ENCODE peak calls at places on chromosomes 4 and X, in ten cellular contexts. One of them, this sample, is unnamed.

GRCh38 chr4:7335363-7336066 is 99.2 kb downstream of the PSAPL1 start:
- DNase-seq in neural progenitor cell: peak; percentile 85
- DNase-seq in HS-5: no peak
- DNase-seq in Caco-2: peak; percentile 76
- DNase-seq in amygdala: peak; percentile 42
- DNase-seq in Right ventricle myocardium superior: peak; percentile 74
- DNase-seq in kidney: peak; percentile 82
- DNase-seq in HCT116: peak; percentile 42
- DNase-seq in stimulated activated CD4-positive, alpha-beta T cell treated with anti-CD3 and anti-CD28 coated beads, Interleukin-2, amount 100 ng/mL, for 48 hours: peak; percentile 68
- DNase-seq in cardiac fibroblast: peak; percentile 21
- DNase-seq in this sample: peak; percentile 6

GRCh38 chr4:20528508-20528907 is 171.8 kb upstream of the PACRGL start:
- DNase-seq in neural progenitor cell: no peak
- DNase-seq in HS-5: no peak
- DNase-seq in Caco-2: no peak
- DNase-seq in amygdala: no peak
- DNase-seq in Right ventricle myocardium superior: no peak
- DNase-seq in kidney: no peak
- DNase-seq in HCT116: no peak
- DNase-seq in stimulated activated CD4-positive, alpha-beta T cell treated with anti-CD3 and anti-CD28 coated beads, Interleukin-2, amount 100 ng/mL, for 48 hours: no peak
- DNase-seq in cardiac fibroblast: peak; percentile 25
- DNase-seq in this sample: peak; percentile 49

GRCh38 chr4:76611611-76612010 is 176.6 kb downstream of the SHROOM3 start:
- DNase-seq in neural progenitor cell: no peak
- DNase-seq in HS-5: no peak
- DNase-seq in Caco-2: no peak
- DNase-seq in amygdala: no peak
- DNase-seq in Right ventricle myocardium superior: no peak
- DNase-seq in kidney: peak; percentile 84
- DNase-seq in HCT116: no peak
- DNase-seq in stimulated activated CD4-positive, alpha-beta T cell treated with anti-CD3 and anti-CD28 coated beads, Interleukin-2, amount 100 ng/mL, for 48 hours: no peak
- DNase-seq in cardiac fibroblast: peak; percentile 24
- DNase-seq in this sample: no peak

GRCh38 chr4:158540125-158540907 is 18.6 kb downstream of the RXFP1 start:
- DNase-seq in neural progenitor cell: no peak
- DNase-seq in HS-5: no peak
- DNase-seq in Caco-2: no peak
- DNase-seq in amygdala: no peak
- DNase-seq in Right ventricle myocardium superior: no peak
- DNase-seq in kidney: no peak
- DNase-seq in HCT116: no peak
- DNase-seq in stimulated activated CD4-positive, alpha-beta T cell treated with anti-CD3 and anti-CD28 coated beads, Interleukin-2, amount 100 ng/mL, for 48 hours: no peak
- DNase-seq in cardiac fibroblast: peak; percentile 40
- DNase-seq in this sample: no peak

GRCh38 chr4:175971393-175972179 is 94.1 kb upstream of the WDR17 start:
- DNase-seq in neural progenitor cell: peak; percentile 41
- DNase-seq in HS-5: no peak
- DNase-seq in Caco-2: no peak
- DNase-seq in amygdala: no peak
- DNase-seq in Right ventricle myocardium superior: no peak
- DNase-seq in kidney: no peak
- DNase-seq in HCT116: no peak
- DNase-seq in stimulated activated CD4-positive, alpha-beta T cell treated with anti-CD3 and anti-CD28 coated beads, Interleukin-2, amount 100 ng/mL, for 48 hours: no peak
- DNase-seq in cardiac fibroblast: no peak
- DNase-seq in this sample: no peak

GRCh38 chr4:2847297-2847871 is 3.7 kb downstream of the ADD1 start:
- DNase-seq in neural progenitor cell: no peak
- DNase-seq in HS-5: no peak
- DNase-seq in Caco-2: no peak
- DNase-seq in amygdala: no peak
- DNase-seq in Right ventricle myocardium superior: peak; percentile 30
- DNase-seq in kidney: no peak
- DNase-seq in HCT116: no peak
- DNase-seq in stimulated activated CD4-positive, alpha-beta T cell treated with anti-CD3 and anti-CD28 coated beads, Interleukin-2, amount 100 ng/mL, for 48 hours: no peak
- DNase-seq in cardiac fibroblast: no peak
- DNase-seq in this sample: no peak

GRCh38 chrX:109732319-109732779 is 708 bp downstream of the ACSL4 start:
- DNase-seq in neural progenitor cell: peak; percentile 25
- DNase-seq in HS-5: peak; percentile 46
- DNase-seq in Caco-2: no peak
- DNase-seq in amygdala: peak; percentile 1
- DNase-seq in Right ventricle myocardium superior: no peak
- DNase-seq in kidney: no peak
- DNase-seq in HCT116: no peak
- DNase-seq in stimulated activated CD4-positive, alpha-beta T cell treated with anti-CD3 and anti-CD28 coated beads, Interleukin-2, amount 100 ng/mL, for 48 hours: peak; percentile 2
- DNase-seq in cardiac fibroblast: peak; percentile 77
- DNase-seq in this sample: peak; percentile 40

GRCh38 chr4:26737385-26737784 is 123.3 kb upstream of the STIM2 start:
- DNase-seq in neural progenitor cell: no peak
- DNase-seq in HS-5: no peak
- DNase-seq in Caco-2: no peak
- DNase-seq in amygdala: no peak
- DNase-seq in Right ventricle myocardium superior: no peak
- DNase-seq in kidney: no peak
- DNase-seq in HCT116: no peak
- DNase-seq in stimulated activated CD4-positive, alpha-beta T cell treated with anti-CD3 and anti-CD28 coated beads, Interleukin-2, amount 100 ng/mL, for 48 hours: no peak
- DNase-seq in cardiac fibroblast: no peak
- DNase-seq in this sample: peak; percentile 4

GRCh38 chr4:828641-829271 is 2.8 kb upstream of the CPLX1 start:
- DNase-seq in neural progenitor cell: peak; percentile 45
- DNase-seq in HS-5: no peak
- DNase-seq in Caco-2: no peak
- DNase-seq in amygdala: no peak
- DNase-seq in Right ventricle myocardium superior: peak; percentile 56
- DNase-seq in kidney: peak; percentile 64
- DNase-seq in HCT116: no peak
- DNase-seq in stimulated activated CD4-positive, alpha-beta T cell treated with anti-CD3 and anti-CD28 coated beads, Interleukin-2, amount 100 ng/mL, for 48 hours: no peak
- DNase-seq in cardiac fibroblast: peak; percentile 16
- DNase-seq in this sample: no peak

GRCh38 chr4:124941267-124941666 is 228.7 kb upstream of the ANKRD50 start:
- DNase-seq in neural progenitor cell: no peak
- DNase-seq in HS-5: no peak
- DNase-seq in Caco-2: no peak
- DNase-seq in amygdala: no peak
- DNase-seq in Right ventricle myocardium superior: no peak
- DNase-seq in kidney: no peak
- DNase-seq in HCT116: peak; percentile 31
- DNase-seq in stimulated activated CD4-positive, alpha-beta T cell treated with anti-CD3 and anti-CD28 coated beads, Interleukin-2, amount 100 ng/mL, for 48 hours: no peak
- DNase-seq in cardiac fibroblast: peak; percentile 55
- DNase-seq in this sample: no peak

GRCh38 chr4:155042014-155042413 is 166.4 kb upstream of the NPY2R start:
- DNase-seq in neural progenitor cell: no peak
- DNase-seq in HS-5: no peak
- DNase-seq in Caco-2: no peak
- DNase-seq in amygdala: no peak
- DNase-seq in Right ventricle myocardium superior: no peak
- DNase-seq in kidney: no peak
- DNase-seq in HCT116: no peak
- DNase-seq in stimulated activated CD4-positive, alpha-beta T cell treated with anti-CD3 and anti-CD28 coated beads, Interleukin-2, amount 100 ng/mL, for 48 hours: no peak
- DNase-seq in cardiac fibroblast: no peak
- DNase-seq in this sample: no peak

GRCh38 chr4:37726666-37727065 is 40.5 kb upstream of the RELL1 start:
- DNase-seq in neural progenitor cell: no peak
- DNase-seq in HS-5: no peak
- DNase-seq in Caco-2: no peak
- DNase-seq in amygdala: no peak
- DNase-seq in Right ventricle myocardium superior: no peak
- DNase-seq in kidney: no peak
- DNase-seq in HCT116: no peak
- DNase-seq in stimulated activated CD4-positive, alpha-beta T cell treated with anti-CD3 and anti-CD28 coated beads, Interleukin-2, amount 100 ng/mL, for 48 hours: no peak
- DNase-seq in cardiac fibroblast: peak; percentile 71
- DNase-seq in this sample: peak; percentile 24

GRCh38 chrX:100591256-100592051 is 6.7 kb downstream of the TNMD start:
- DNase-seq in neural progenitor cell: no peak
- DNase-seq in HS-5: no peak
- DNase-seq in Caco-2: no peak
- DNase-seq in amygdala: no peak
- DNase-seq in Right ventricle myocardium superior: no peak
- DNase-seq in kidney: no peak
- DNase-seq in HCT116: no peak
- DNase-seq in stimulated activated CD4-positive, alpha-beta T cell treated with anti-CD3 and anti-CD28 coated beads, Interleukin-2, amount 100 ng/mL, for 48 hours: no peak
- DNase-seq in cardiac fibroblast: no peak
- DNase-seq in this sample: no peak

GRCh38 chrX:40871385-40872082 is 136.2 kb upstream of the MED14 start:
- DNase-seq in neural progenitor cell: no peak
- DNase-seq in HS-5: no peak
- DNase-seq in Caco-2: no peak
- DNase-seq in amygdala: no peak
- DNase-seq in Right ventricle myocardium superior: no peak
- DNase-seq in kidney: no peak
- DNase-seq in HCT116: no peak
- DNase-seq in stimulated activated CD4-positive, alpha-beta T cell treated with anti-CD3 and anti-CD28 coated beads, Interleukin-2, amount 100 ng/mL, for 48 hours: no peak
- DNase-seq in cardiac fibroblast: peak; percentile 24
- DNase-seq in this sample: no peak

GRCh38 chr4:71486550-71487323 is 147.9 kb downstream of the SLC4A4 start:
- DNase-seq in neural progenitor cell: no peak
- DNase-seq in HS-5: no peak
- DNase-seq in Caco-2: no peak
- DNase-seq in amygdala: no peak
- DNase-seq in Right ventricle myocardium superior: no peak
- DNase-seq in kidney: no peak
- DNase-seq in HCT116: no peak
- DNase-seq in stimulated activated CD4-positive, alpha-beta T cell treated with anti-CD3 and anti-CD28 coated beads, Interleukin-2, amount 100 ng/mL, for 48 hours: no peak
- DNase-seq in cardiac fibroblast: no peak
- DNase-seq in this sample: no peak

GRCh38 chr4:1578968-1579833 is 104.9 kb downstream of the FAM53A start:
- DNase-seq in neural progenitor cell: peak; percentile 85
- DNase-seq in HS-5: peak; percentile 56
- DNase-seq in Caco-2: peak; percentile 59
- DNase-seq in amygdala: no peak
- DNase-seq in Right ventricle myocardium superior: peak; percentile 92
- DNase-seq in kidney: peak; percentile 92
- DNase-seq in HCT116: peak; percentile 65
- DNase-seq in stimulated activated CD4-positive, alpha-beta T cell treated with anti-CD3 and anti-CD28 coated beads, Interleukin-2, amount 100 ng/mL, for 48 hours: peak; percentile 66
- DNase-seq in cardiac fibroblast: peak; percentile 84
- DNase-seq in this sample: peak; percentile 60

GRCh38 chr4:143335979-143336827 is 473 bp upstream of the GAB1 start:
- DNase-seq in neural progenitor cell: peak; percentile 95
- DNase-seq in HS-5: peak; percentile 69
- DNase-seq in Caco-2: peak; percentile 89
- DNase-seq in amygdala: peak; percentile 91
- DNase-seq in Right ventricle myocardium superior: peak; percentile 94
- DNase-seq in kidney: peak; percentile 97
- DNase-seq in HCT116: no peak
- DNase-seq in stimulated activated CD4-positive, alpha-beta T cell treated with anti-CD3 and anti-CD28 coated beads, Interleukin-2, amount 100 ng/mL, for 48 hours: peak; percentile 17
- DNase-seq in cardiac fibroblast: peak; percentile 88
- DNase-seq in this sample: peak; percentile 92